ENCODE peak calls at places on chromosomes 11 and 22, in nine cellular contexts. D is cardiac muscle cell, V is Caco-2, N is psoas muscle, C is ovary, H is prostate gland, A is hepatocyte, Y is epithelial cell of esophagus, P is kidney epithelial cell. E is an unnamed sample.

GRCh38 chr22:47225080-47225930 is 462.9 kb downstream of the TBC1D22A start:
- DNase-seq in V (no peak), P (no peak), H (no peak), A (no peak), N (peak; percentile 30), Y (no peak), D (no peak), C (no peak), E (no peak)

GRCh38 chr11:31810779-31811647 is at the start of gene PAX6:
- DNase-seq in N (peak; percentile 50), C (no peak), D (peak; percentile 68), P (no peak), A (no peak), Y (peak; percentile 67), V (peak; percentile 73), H (no peak), E (no peak)

GRCh38 chr11:108511851-108512474 is 13.8 kb upstream of the POGLUT3 start:
- DNase-seq in Y (peak; percentile 94), H (no peak), N (no peak), C (no peak), D (no peak), P (peak; percentile 91), A (peak; percentile 10), V (no peak), E (no peak)

GRCh38 chr11:33984682-33985389 is 66.7 kb upstream of the CAPRIN1 start:
- DNase-seq in V (no peak), N (no peak), H (no peak), A (no peak), D (no peak), C (no peak), Y (no peak), P (no peak), E (no peak)

GRCh38 chr22:37202001-37202555 is 10.2 kb downstream of the SSTR3 start:
- DNase-seq in A (no peak), V (peak; percentile 9), D (no peak), C (no peak), P (no peak), H (no peak), N (peak; percentile 19), Y (no peak), E (no peak)

GRCh38 chr11:115612331-115612730 is 108.1 kb upstream of the CADM1 start:
- DNase-seq in H (no peak), V (no peak), Y (no peak), D (no peak), C (no peak), N (no peak), A (no peak), P (no peak), E (no peak)

GRCh38 chr11:65436412-65437032 is 13.9 kb downstream of the NEAT1 start:
- DNase-seq in A (no peak), P (no peak), H (peak; percentile 29), Y (peak; percentile 40), D (no peak), N (peak; percentile 50), C (no peak), V (no peak), E (peak; percentile 6)

GRCh38 chr22:46148885-46149492 is 1.3 kb upstream of the PPARA start:
- DNase-seq in H (no peak), A (no peak), D (no peak), N (no peak), P (no peak), V (no peak), Y (no peak), C (no peak), E (no peak)

GRCh38 chr22:27866136-27867091 is 52.6 kb downstream of the PITPNB start:
- DNase-seq in H (peak; percentile 23), A (peak; percentile 49), Y (peak; percentile 77), V (no peak), N (no peak), D (no peak), P (peak; percentile 19), C (peak; percentile 77), E (no peak)

GRCh38 chr22:24107668-24108067 is 73.6 kb upstream of the SUSD2 start:
- DNase-seq in P (no peak), V (no peak), C (peak; percentile 87), A (no peak), Y (peak; percentile 59), D (no peak), N (peak; percentile 92), H (peak; percentile 85), E (peak; percentile 86)

GRCh38 chr11:35083181-35084061 is 55.5 kb upstream of the CD44 start:
- DNase-seq in P (no peak), V (no peak), H (peak; percentile 43), D (no peak), A (peak; percentile 60), Y (peak; percentile 63), N (peak; percentile 63), C (peak; percentile 20), E (no peak)

GRCh38 chr11:12815931-12816494 is 141.8 kb downstream of the TEAD1 start:
- DNase-seq in Y (no peak), D (no peak), N (no peak), C (no peak), H (no peak), A (no peak), P (no peak), V (no peak), E (no peak)

GRCh38 chr22:44168206-44168605 is 12.5 kb upstream of the PARVG start:
- DNase-seq in P (no peak), A (no peak), N (peak; percentile 31), H (no peak), D (no peak), C (no peak), V (no peak), Y (no peak), E (no peak)

GRCh38 chr11:100752371-100753073 is 65.4 kb downstream of the ARHGAP42 start:
- DNase-seq in V (no peak), P (no peak), N (no peak), C (no peak), Y (peak; percentile 49), A (no peak), H (no peak), D (no peak), E (no peak)

GRCh38 chr11:207213-208176 is at the start of the genes BET1L and RIC8A:
- DNase-seq in N (peak; percentile 99), V (peak; percentile 98), Y (peak; percentile 98), A (peak; percentile 98), P (peak; percentile 96), C (peak; percentile 95), D (peak; percentile 97), H (peak; percentile 95), E (peak; percentile 98)

GRCh38 chr11:206516-207212 is 535 bp downstream of the BET1L start:
- DNase-seq in C (no peak), V (no peak), N (no peak), P (no peak), H (no peak), A (peak; percentile 54), Y (no peak), D (peak; percentile 37), E (peak; percentile 54)

GRCh38 chr11:204587-205109 is 2.6 kb downstream of the BET1L start:
- DNase-seq in V (peak; percentile 30), P (no peak), D (no peak), N (no peak), A (no peak), H (peak; percentile 3), Y (no peak), C (no peak), E (no peak)

GRCh38 chr11:205221-206001 is 1.8 kb downstream of the BET1L start:
- DNase-seq in V (no peak), D (no peak), C (no peak), P (no peak), N (no peak), A (no peak), H (peak; percentile 3), Y (no peak), E (no peak)

DNA sequence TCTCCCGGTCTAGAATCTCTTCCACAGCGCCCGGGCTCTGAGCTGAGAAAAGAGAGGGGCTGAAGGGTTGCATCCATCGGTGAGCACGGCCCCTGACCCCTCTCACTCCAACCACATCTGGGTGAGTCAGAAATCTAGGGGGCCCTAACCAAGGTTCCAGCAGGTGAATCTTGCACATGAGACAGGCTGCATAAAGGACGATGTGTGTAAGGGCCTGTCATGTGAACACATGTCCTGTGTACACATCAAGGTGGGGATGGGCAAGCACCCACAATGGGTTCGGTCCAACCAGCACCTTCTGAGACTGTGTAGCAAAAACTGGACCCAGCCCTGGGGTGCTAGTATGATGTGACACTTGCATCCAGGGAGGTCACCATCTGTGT is 1.2 kb downstream of the BET1L start:
- DNase-seq in V (no peak), D (no peak), A (no peak), H (peak; percentile 7), N (no peak), P (no peak), Y (no peak), C (no peak), E (no peak)
- H3K4me3 ChIP-seq in V (peak overlapping the region; percentile 73), D (peak overlapping the region; percentile 56), A (peak overlapping the region; percentile 69), H (peak overlapping the region; percentile 64), N (peak overlapping the region; percentile 97), P (peak overlapping the region; percentile 90), Y (peak overlapping the region; percentile 70), C (peak overlapping the region; percentile 78), E (peak overlapping the region; percentile 94)

GRCh38 chr11:93775289-93775688 is 8.8 kb upstream of the MED17 start:
- DNase-seq in H (no peak), N (no peak), A (no peak), C (no peak), D (peak; percentile 11), Y (peak; percentile 12), P (no peak), V (no peak), E (no peak)
- TF ChIP-seq CTCF in H (no peak), N (no peak), A (no peak), C (no peak), D (peak; percentile 34), Y (no peak), P (peak; percentile 10), V (no peak), E (no peak)

DNA sequence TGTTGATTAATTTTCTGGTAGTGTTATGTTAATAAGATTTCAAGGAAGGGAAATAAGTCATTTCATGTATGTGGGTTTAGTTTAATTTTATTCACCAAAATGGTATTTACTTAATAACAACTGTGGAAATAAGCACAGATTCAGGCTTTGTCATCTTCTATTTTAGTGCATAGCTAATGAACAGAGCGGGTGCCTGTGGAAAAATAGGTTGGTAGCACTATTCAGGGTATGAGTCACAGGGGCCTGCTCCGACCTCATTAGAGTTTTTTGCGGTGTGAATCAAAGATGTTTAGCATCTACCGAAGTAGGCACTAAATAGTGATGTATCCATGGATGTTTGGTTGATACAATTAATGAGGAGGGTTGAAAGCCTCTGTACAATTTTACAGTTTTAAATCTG is 78.1 kb downstream of the FAT3 start:
- DNase-seq in A (no peak), V (no peak), Y (peak; percentile 37), P (no peak), N (no peak), C (no peak), H (no peak), D (no peak), E (no peak)
- H3K4me3 ChIP-seq in A (no peak overlapping the region), V (no peak overlapping the region), Y (no peak overlapping the region), P (no peak overlapping the region), N (no peak overlapping the region), C (no peak overlapping the region), H (no peak overlapping the region), D (no peak overlapping the region), E (no peak overlapping the region)

GRCh38 chr22:50310209-50310722 is 2.8 kb upstream of the PLXNB2 start:
- DNase-seq in V (no peak), D (no peak), P (no peak), H (no peak), A (no peak), Y (no peak), N (no peak), C (no peak), E (no peak)
- TF ChIP-seq CTCF in V (no peak), D (no peak), P (no peak), H (no peak), A (no peak), Y (no peak), N (no peak), C (no peak), E (no peak)

E was measured in heart left ventricle.